ENCODE peak calls at places on chromosome 18, in seven cellular contexts. I is KBM-7, T is ACHN, V is T follicular helper cell, C is WTC11, E is Kasumi-1, B is GM23338. K is an unnamed sample.

GRCh38 chr18:39326772-39327171 is 1761.2 kb upstream of the CELF4 start:
- DNase-seq in I (no peak), T (no peak), V (no peak), C (no peak), E (no peak), B (no peak), K (no peak)

GRCh38 chr18:49041677-49042570 is 91.2 kb upstream of the SMAD7 start:
- DNase-seq in I (peak; percentile 48), T (peak; percentile 36), V (peak; percentile 38), C (peak; percentile 64), E (peak; percentile 63), B (peak; percentile 82), K (no peak)

GRCh38 chr18:10009321-10010144 is 95.7 kb downstream of the VAPA start:
- DNase-seq in I (no peak), T (no peak), V (no peak), C (no peak), E (no peak), B (no peak), K (no peak)

GRCh38 chr18:62625019-62625418 is 90.3 kb upstream of the PHLPP1 start:
- DNase-seq in I (no peak), T (no peak), V (no peak), C (no peak), E (no peak), B (no peak), K (no peak)

GRCh38 chr18:23935804-23936203 is 78.8 kb upstream of the TTC39C start:
- DNase-seq in I (no peak), T (no peak), V (no peak), C (no peak), E (no peak), B (no peak), K (no peak)

GRCh38 chr18:13530879-13531387 is 195.4 kb downstream of the FAM210A start:
- DNase-seq in I (peak; percentile 57), T (peak; percentile 26), V (no peak), C (peak; percentile 49), E (peak; percentile 58), B (peak; percentile 50), K (no peak)

GRCh38 chr18:73983970-73984369 is 163.7 kb downstream of the FBXO15 start:
- DNase-seq in I (no peak), T (no peak), V (no peak), C (no peak), E (no peak), B (no peak), K (no peak)

GRCh38 chr18:39232937-39233336 is 1667.3 kb upstream of the CELF4 start:
- DNase-seq in I (no peak), T (no peak), V (no peak), C (no peak), E (no peak), B (no peak), K (no peak)

GRCh38 chr18:79717555-79718074 is 38.0 kb downstream of the CTDP1 start:
- DNase-seq in I (no peak), T (no peak), V (no peak), C (no peak), E (no peak), B (no peak), K (no peak)

GRCh38 chr18:41714872-41715271 is 240.2 kb upstream of the PIK3C3 start:
- DNase-seq in I (no peak), T (no peak), V (no peak), C (no peak), E (no peak), B (no peak), K (no peak)

GRCh38 chr18:56565596-56566355 is 72.6 kb downstream of the TXNL1 start:
- DNase-seq in I (no peak), T (no peak), V (no peak), C (no peak), E (no peak), B (no peak), K (no peak)

GRCh38 chr18:4352746-4353522 is 102.2 kb downstream of the DLGAP1 start:
- DNase-seq in I (no peak), T (no peak), V (no peak), C (no peak), E (no peak), B (peak; percentile 39), K (no peak)

GRCh38 chr18:31819106-31819924 is 58.6 kb upstream of the SLC25A52 start:
- DNase-seq in I (peak; percentile 67), T (peak; percentile 41), V (no peak), C (no peak), E (peak; percentile 79), B (peak; percentile 92), K (no peak)

GRCh38 chr18:3652380-3653262 is 202.6 kb downstream of the TGIF1 start:
- DNase-seq in I (peak; percentile 96), T (peak; percentile 96), V (no peak), C (no peak), E (peak; percentile 64), B (no peak), K (no peak)

GRCh38 chr18:13570856-13571495 is 155.4 kb downstream of the FAM210A start:
- DNase-seq in I (no peak), T (no peak), V (no peak), C (no peak), E (peak; percentile 59), B (no peak), K (no peak)

GRCh38 chr18:66511810-66512209 is 92.1 kb downstream of the CDH19 start:
- DNase-seq in I (no peak), T (peak; percentile 17), V (no peak), C (no peak), E (no peak), B (no peak), K (no peak)

GRCh38 chr18:55256568-55257289 is 297.5 kb upstream of the CCDC68 start:
- DNase-seq in I (no peak), T (peak; percentile 75), V (no peak), C (no peak), E (no peak), B (no peak), K (no peak)

GRCh38 chr18:14947482-14948162 is 199.7 kb downstream of the ANKRD30B start:
- DNase-seq in I (no peak), T (no peak), V (no peak), C (no peak), E (no peak), B (no peak), K (no peak)

GRCh38 chr18:25464211-25464610 is 112.2 kb upstream of the ZNF521 start:
- DNase-seq in I (no peak), T (no peak), V (no peak), C (no peak), E (no peak), B (no peak), K (no peak)

GRCh38 chr18:58501033-58501432 is 127.9 kb downstream of the ALPK2 start:
- DNase-seq in I (no peak), T (no peak), V (no peak), C (no peak), E (no peak), B (no peak), K (no peak)

GRCh38 chr18:8890957-8891464 is 185.7 kb downstream of the MTCL1 start:
- DNase-seq in I (no peak), T (peak; percentile 99), V (no peak), C (no peak), E (no peak), B (peak; percentile 95), K (no peak)

GRCh38 chr18:43396266-43396665 is 119.0 kb upstream of the SYT4 start:
- DNase-seq in I (peak; percentile 23), T (peak; percentile 12), V (no peak), C (no peak), E (peak; percentile 30), B (peak; percentile 52), K (no peak)

GRCh38 chr18:55236150-55236931 is 277.1 kb upstream of the CCDC68 start:
- DNase-seq in I (peak; percentile 55), T (no peak), V (no peak), C (no peak), E (peak; percentile 43), B (no peak), K (no peak)

GRCh38 chr18:77081387-77081773 is 51.2 kb downstream of the MBP start:
- DNase-seq in I (peak; percentile 81), T (no peak), V (no peak), C (no peak), E (peak; percentile 81), B (no peak), K (no peak)

GRCh38 chr18:11454021-11454420 is 155.4 kb upstream of the SLC35G4 start:
- DNase-seq in I (no peak), T (peak; percentile 2), V (no peak), C (no peak), E (no peak), B (no peak), K (no peak)

GRCh38 chr18:23812566-23813440 is 123.5 kb downstream of the LAMA3 start:
- DNase-seq in I (peak; percentile 72), T (peak; percentile 25), V (no peak), C (no peak), E (peak; percentile 62), B (peak; percentile 45), K (no peak)

GRCh38 chr18:6355789-6356589 is 58.7 kb downstream of the L3MBTL4 start:
- DNase-seq in I (no peak), T (peak; percentile 71), V (no peak), C (no peak), E (no peak), B (no peak), K (no peak)

GRCh38 chr18:38790786-38791185 is 1225.2 kb upstream of the CELF4 start:
- DNase-seq in I (no peak), T (no peak), V (no peak), C (no peak), E (no peak), B (no peak), K (no peak)

GRCh38 chr18:37299471-37300304 is 265.9 kb downstream of the CELF4 start:
- DNase-seq in I (peak; percentile 49), T (peak; percentile 97), V (no peak), C (no peak), E (peak; percentile 83), B (peak; percentile 27), K (peak; percentile 89)

GRCh38 chr18:46672062-46672970 is 15.3 kb upstream of the LOXHD1 start:
- DNase-seq in I (peak; percentile 12), T (no peak), V (no peak), C (no peak), E (no peak), B (peak; percentile 35), K (no peak)

GRCh38 chr18:58721586-58722160 is 50.4 kb downstream of the MALT1 start:
- DNase-seq in I (no peak), T (no peak), V (no peak), C (no peak), E (no peak), B (no peak), K (no peak)

GRCh38 chr18:37391156-37391555 is 174.4 kb downstream of the CELF4 start:
- DNase-seq in I (no peak), T (no peak), V (no peak), C (no peak), E (no peak), B (no peak), K (no peak)

GRCh38 chr18:3368193-3368592 is 81.8 kb upstream of the TGIF1 start:
- DNase-seq in I (no peak), T (no peak), V (no peak), C (no peak), E (no peak), B (no peak), K (no peak)

GRCh38 chr18:9906407-9906955 is 7.3 kb upstream of the VAPA start:
- DNase-seq in I (peak; percentile 60), T (no peak), V (no peak), C (no peak), E (peak; percentile 31), B (no peak), K (no peak)

GRCh38 chr18:72107647-72108046 is 436.5 kb downstream of the CBLN2 start:
- DNase-seq in I (no peak), T (peak; percentile 47), V (no peak), C (peak; percentile 55), E (no peak), B (peak; percentile 46), K (no peak)

GRCh38 chr18:44856157-44856556 is 175.5 kb downstream of the SETBP1 start:
- DNase-seq in I (peak; percentile 20), T (no peak), V (no peak), C (no peak), E (no peak), B (no peak), K (no peak)

GRCh38 chr18:8982416-8983183 is 119.9 kb upstream of the NDUFV2 start:
- DNase-seq in I (peak; percentile 45), T (peak; percentile 71), V (no peak), C (peak; percentile 39), E (peak; percentile 74), B (peak; percentile 71), K (no peak)

GRCh38 chr18:7117390-7118355 is at the start of gene LAMA1:
- DNase-seq in I (no peak), T (peak; percentile 64), V (no peak), C (peak; percentile 74), E (no peak), B (peak; percentile 83), K (peak; percentile 81)

K was measured in left lung.